ENCODE peak calls at places on chromosomes 4 and X, in six cellular contexts. One of them, this sample, is unnamed.
A peak's percentile ranks its signal among the peaks of the same experiment; 100 is the strongest.

GRCh38 chr4:153497988-153498967 is 32.1 kb downstream of the TMEM131L start:
- DNase-seq in activated CD4-positive, alpha-beta T cell treated with anti-CD3 and anti-CD28 coated beads for 1 hour: no peak
- DNase-seq in hepatic stellate cell: peak; percentile 53
- DNase-seq in activated T-helper 9 cell treated with anti-CD3 and anti-CD28 coated beads, Interleukin-2, amount 50 U/mL, for 16 hours: no peak
- DNase-seq in GM04504: no peak
- DNase-seq in fibroblast of lung: peak; percentile 88
- DNase-seq in this sample: no peak

GRCh38 chr4:147039991-147040575 is 94.4 kb upstream of the TTC29 start:
- DNase-seq in activated CD4-positive, alpha-beta T cell treated with anti-CD3 and anti-CD28 coated beads for 1 hour: no peak
- DNase-seq in hepatic stellate cell: no peak
- DNase-seq in activated T-helper 9 cell treated with anti-CD3 and anti-CD28 coated beads, Interleukin-2, amount 50 U/mL, for 16 hours: no peak
- DNase-seq in GM04504: no peak
- DNase-seq in fibroblast of lung: no peak
- DNase-seq in this sample: no peak

GRCh38 chr4:53863731-53864130 is 200.7 kb downstream of the CHIC2 start:
- DNase-seq in activated CD4-positive, alpha-beta T cell treated with anti-CD3 and anti-CD28 coated beads for 1 hour: no peak
- DNase-seq in hepatic stellate cell: no peak
- DNase-seq in activated T-helper 9 cell treated with anti-CD3 and anti-CD28 coated beads, Interleukin-2, amount 50 U/mL, for 16 hours: no peak
- DNase-seq in GM04504: no peak
- DNase-seq in fibroblast of lung: peak; percentile 73
- DNase-seq in this sample: no peak

GRCh38 chr4:163688856-163689255 is 194.4 kb downstream of the TMA16 start:
- DNase-seq in activated CD4-positive, alpha-beta T cell treated with anti-CD3 and anti-CD28 coated beads for 1 hour: no peak
- DNase-seq in hepatic stellate cell: no peak
- DNase-seq in activated T-helper 9 cell treated with anti-CD3 and anti-CD28 coated beads, Interleukin-2, amount 50 U/mL, for 16 hours: no peak
- DNase-seq in GM04504: no peak
- DNase-seq in fibroblast of lung: no peak
- DNase-seq in this sample: no peak

GRCh38 chrX:136259543-136259942 is 8.3 kb upstream of the MAP7D3 start:
- DNase-seq in activated CD4-positive, alpha-beta T cell treated with anti-CD3 and anti-CD28 coated beads for 1 hour: no peak
- DNase-seq in hepatic stellate cell: no peak
- DNase-seq in activated T-helper 9 cell treated with anti-CD3 and anti-CD28 coated beads, Interleukin-2, amount 50 U/mL, for 16 hours: no peak
- DNase-seq in GM04504: no peak
- DNase-seq in fibroblast of lung: peak; percentile 77
- DNase-seq in this sample: no peak

GRCh38 chrX:55907968-55908607 is 190.5 kb downstream of the RRAGB start:
- DNase-seq in activated CD4-positive, alpha-beta T cell treated with anti-CD3 and anti-CD28 coated beads for 1 hour: peak; percentile 9
- DNase-seq in hepatic stellate cell: peak; percentile 22
- DNase-seq in activated T-helper 9 cell treated with anti-CD3 and anti-CD28 coated beads, Interleukin-2, amount 50 U/mL, for 16 hours: peak; percentile 3
- DNase-seq in GM04504: no peak
- DNase-seq in fibroblast of lung: peak; percentile 7
- DNase-seq in this sample: peak; percentile 18

GRCh38 chrX:42495139-42495538 is 282.8 kb downstream of the PPP1R2C start:
- DNase-seq in activated CD4-positive, alpha-beta T cell treated with anti-CD3 and anti-CD28 coated beads for 1 hour: no peak
- DNase-seq in hepatic stellate cell: no peak
- DNase-seq in activated T-helper 9 cell treated with anti-CD3 and anti-CD28 coated beads, Interleukin-2, amount 50 U/mL, for 16 hours: no peak
- DNase-seq in GM04504: no peak
- DNase-seq in fibroblast of lung: no peak
- DNase-seq in this sample: no peak

GRCh38 chr4:143458966-143459365 is 54.5 kb upstream of the SMARCA5 start:
- DNase-seq in activated CD4-positive, alpha-beta T cell treated with anti-CD3 and anti-CD28 coated beads for 1 hour: no peak
- DNase-seq in hepatic stellate cell: no peak
- DNase-seq in activated T-helper 9 cell treated with anti-CD3 and anti-CD28 coated beads, Interleukin-2, amount 50 U/mL, for 16 hours: no peak
- DNase-seq in GM04504: no peak
- DNase-seq in fibroblast of lung: no peak
- DNase-seq in this sample: no peak

GRCh38 chrX:39900788-39901170 is 197.0 kb downstream of the BCOR start:
- DNase-seq in activated CD4-positive, alpha-beta T cell treated with anti-CD3 and anti-CD28 coated beads for 1 hour: no peak
- DNase-seq in hepatic stellate cell: no peak
- DNase-seq in activated T-helper 9 cell treated with anti-CD3 and anti-CD28 coated beads, Interleukin-2, amount 50 U/mL, for 16 hours: no peak
- DNase-seq in GM04504: no peak
- DNase-seq in fibroblast of lung: no peak
- DNase-seq in this sample: no peak

GRCh38 chr4:138445098-138445497 is 202.9 kb upstream of the SLC7A11 start:
- DNase-seq in activated CD4-positive, alpha-beta T cell treated with anti-CD3 and anti-CD28 coated beads for 1 hour: no peak
- DNase-seq in hepatic stellate cell: no peak
- DNase-seq in activated T-helper 9 cell treated with anti-CD3 and anti-CD28 coated beads, Interleukin-2, amount 50 U/mL, for 16 hours: no peak
- DNase-seq in GM04504: peak; percentile 73
- DNase-seq in fibroblast of lung: peak; percentile 52
- DNase-seq in this sample: no peak

GRCh38 chr4:71635094-71635493 is 148.8 kb downstream of the GC start:
- DNase-seq in activated CD4-positive, alpha-beta T cell treated with anti-CD3 and anti-CD28 coated beads for 1 hour: no peak
- DNase-seq in hepatic stellate cell: no peak
- DNase-seq in activated T-helper 9 cell treated with anti-CD3 and anti-CD28 coated beads, Interleukin-2, amount 50 U/mL, for 16 hours: no peak
- DNase-seq in GM04504: no peak
- DNase-seq in fibroblast of lung: no peak
- DNase-seq in this sample: no peak

GRCh38 chr4:10380695-10381094 is 76.5 kb downstream of the ZNF518B start:
- DNase-seq in activated CD4-positive, alpha-beta T cell treated with anti-CD3 and anti-CD28 coated beads for 1 hour: no peak
- DNase-seq in hepatic stellate cell: no peak
- DNase-seq in activated T-helper 9 cell treated with anti-CD3 and anti-CD28 coated beads, Interleukin-2, amount 50 U/mL, for 16 hours: no peak
- DNase-seq in GM04504: no peak
- DNase-seq in fibroblast of lung: no peak
- DNase-seq in this sample: no peak

GRCh38 chr4:8695237-8696219 is 103.0 kb downstream of the CPZ start:
- DNase-seq in activated CD4-positive, alpha-beta T cell treated with anti-CD3 and anti-CD28 coated beads for 1 hour: no peak
- DNase-seq in hepatic stellate cell: no peak
- DNase-seq in activated T-helper 9 cell treated with anti-CD3 and anti-CD28 coated beads, Interleukin-2, amount 50 U/mL, for 16 hours: no peak
- DNase-seq in GM04504: no peak
- DNase-seq in fibroblast of lung: no peak
- DNase-seq in this sample: no peak

GRCh38 chrX:132491191-132491590 is 2.4 kb upstream of the MBNL3 start:
- DNase-seq in activated CD4-positive, alpha-beta T cell treated with anti-CD3 and anti-CD28 coated beads for 1 hour: no peak
- DNase-seq in hepatic stellate cell: no peak
- DNase-seq in activated T-helper 9 cell treated with anti-CD3 and anti-CD28 coated beads, Interleukin-2, amount 50 U/mL, for 16 hours: no peak
- DNase-seq in GM04504: no peak
- DNase-seq in fibroblast of lung: no peak
- DNase-seq in this sample: no peak